ENCODE peak calls at places on chromosomes 3 and 15, in seven cellular contexts. S is AG09319; B is cardiac fibroblast; Y is occipital lobe; E is BE2C; L is activated naive CD4-positive, alpha-beta T cell; R is lung. U is an unnamed sample.

GRCh38 chr15:64232400-64232799 is 69.6 kb upstream of the PPIB start:
- DNase-seq in S (peak), B (peak), Y (no peak), R (no peak), L (no peak), E (no peak), U (no peak)

GRCh38 chr3:126349611-126350501 is 7.4 kb downstream of the KLF15 start:
- DNase-seq in S (no peak), B (no peak), E (no peak), Y (no peak), R (no peak), L (no peak), U (no peak)

GRCh38 chr3:197878427-197878826 is 71.6 kb upstream of the RPL35A start:
- DNase-seq in L (no peak), R (no peak), E (no peak), B (no peak), Y (no peak), S (no peak), U (no peak)

GRCh38 chr3:140467104-140467577 is 210.7 kb upstream of the TRIM42 start:
- DNase-seq in Y (no peak), B (peak), L (no peak), R (peak), E (no peak), S (no peak), U (no peak)

GRCh38 chr15:50906954-50907865 is 1.3 kb upstream of the AP4E1 start:
- DNase-seq in B (no peak), S (no peak), L (peak), R (no peak), E (no peak), Y (no peak), U (peak)

GRCh38 chr3:10551821-10552630 is 46.6 kb upstream of the ATP2B2 start:
- DNase-seq in L (peak), B (no peak), S (no peak), E (no peak), Y (peak), R (peak), U (peak)

GRCh38 chr3:126208618-126209256 is 28.4 kb upstream of the ALDH1L1 start:
- DNase-seq in L (no peak), S (peak), R (peak), B (peak), Y (no peak), E (peak), U (no peak)

GRCh38 chr15:49645937-49646336 is 25.1 kb downstream of the DTWD1 start:
- DNase-seq in R (no peak), B (peak), Y (no peak), L (no peak), S (peak), E (peak), U (no peak)

GRCh38 chr3:194395201-194395600 is 3.9 kb downstream of the GP5 start:
- DNase-seq in R (no peak), B (no peak), E (no peak), L (no peak), Y (no peak), S (no peak), U (no peak)

GRCh38 chr3:184772667-184773272 is 39.2 kb upstream of the VPS8 start:
- DNase-seq in E (no peak), Y (no peak), R (no peak), B (no peak), S (no peak), L (no peak), U (no peak)

GRCh38 chr15:72790302-72790955 is 6.9 kb upstream of the ADPGK start:
- DNase-seq in S (no peak), R (no peak), Y (no peak), B (peak), E (no peak), L (no peak), U (no peak)

GRCh38 chr15:71198846-71199245 is 83.6 kb downstream of the THSD4 start:
- DNase-seq in Y (no peak), R (no peak), E (no peak), B (no peak), S (no peak), L (no peak), U (no peak)

GRCh38 chr3:50274371-50275104 is 4.3 kb upstream of the LSMEM2 start:
- DNase-seq in S (no peak), B (peak), L (no peak), R (peak), Y (no peak), E (peak), U (peak)

GRCh38 chr3:177443469-177443868 is 246.2 kb upstream of the TBL1XR1 start:
- DNase-seq in R (no peak), E (peak), B (peak), S (no peak), Y (no peak), L (no peak), U (no peak)

GRCh38 chr3:132248490-132248889 is 68.7 kb upstream of the ACP3 start:
- DNase-seq in L (no peak), R (no peak), S (no peak), B (no peak), E (no peak), Y (no peak), U (no peak)

GRCh38 chr3:58962040-58962651 is 87.7 kb downstream of the CFAP20DC start:
- DNase-seq in S (no peak), Y (no peak), B (peak), E (no peak), R (no peak), L (no peak), U (no peak)

GRCh38 chr15:74723187-74723586 is 2.1 kb downstream of the CYP1A1 start:
- DNase-seq in S (no peak), R (no peak), Y (no peak), L (no peak), B (no peak), E (no peak), U (no peak)

GRCh38 chr3:161388860-161389259 is 17.5 kb upstream of the SPTSSB start:
- DNase-seq in L (no peak), R (no peak), B (peak), S (no peak), E (no peak), Y (no peak), U (no peak)

GRCh38 chr3:195714380-195715011 is 6.3 kb upstream of the MUC20 start:
- DNase-seq in L (no peak), Y (no peak), R (no peak), E (no peak), S (no peak), B (no peak), U (no peak)

GRCh38 chr15:66950114-66950513 is 115.3 kb upstream of the SMAD3 start:
- DNase-seq in B (no peak), Y (no peak), E (no peak), S (no peak), R (no peak), L (no peak), U (no peak)

U was measured in effector memory CD8-positive, alpha-beta T cell.